ENCODE peak calls at places on chromosomes 7 and 10, in eight cellular contexts. M, S, G, P, Q, W, U and D are unnamed samples.

GRCh38 chr7:400901-401485 is 111.0 kb downstream of the FOXL3 start:
- DNase-seq in M (no peak), S (no peak), G (no peak), P (no peak), Q (no peak), W (no peak), U (no peak), D (no peak)

GRCh38 chr7:117066668-117067067 is 113.4 kb downstream of the ST7 start:
- DNase-seq in M (no peak), S (peak; percentile 73), G (no peak), P (no peak), Q (no peak), W (no peak), U (no peak), D (no peak)

GRCh38 chr10:72375173-72375572 is 20.5 kb upstream of the DNAJB12 start:
- DNase-seq in M (no peak), S (no peak), G (no peak), P (peak; percentile 33), Q (no peak), W (no peak), U (no peak), D (no peak)

GRCh38 chr10:62050941-62051433 is 149.5 kb downstream of the ARID5B start:
- DNase-seq in M (peak; percentile 32), S (peak; percentile 57), G (peak; percentile 66), P (no peak), Q (peak; percentile 67), W (peak; percentile 23), U (peak; percentile 70), D (no peak)

GRCh38 chr7:954330-955238 is at the start of gene ADAP1:
- DNase-seq in M (no peak), S (peak; percentile 85), G (peak; percentile 37), P (peak; percentile 42), Q (no peak), W (peak; percentile 62), U (no peak), D (peak; percentile 92)

GRCh38 chr7:38751416-38751815 is 120.2 kb upstream of the AMPH start:
- DNase-seq in M (no peak), S (no peak), G (no peak), P (no peak), Q (no peak), W (no peak), U (no peak), D (no peak)

GRCh38 chr10:48625013-48625412 is 20.1 kb upstream of the ARHGAP22 start:
- DNase-seq in M (no peak), S (no peak), G (no peak), P (no peak), Q (no peak), W (no peak), U (no peak), D (no peak)

GRCh38 chr10:97179311-97179710 is 6.4 kb downstream of the SLIT1 start:
- DNase-seq in M (no peak), S (no peak), G (no peak), P (no peak), Q (no peak), W (no peak), U (no peak), D (no peak)

GRCh38 chr7:11524476-11525398 is 307.3 kb downstream of the THSD7A start:
- DNase-seq in M (no peak), S (no peak), G (no peak), P (no peak), Q (no peak), W (no peak), U (no peak), D (no peak)

DNA sequence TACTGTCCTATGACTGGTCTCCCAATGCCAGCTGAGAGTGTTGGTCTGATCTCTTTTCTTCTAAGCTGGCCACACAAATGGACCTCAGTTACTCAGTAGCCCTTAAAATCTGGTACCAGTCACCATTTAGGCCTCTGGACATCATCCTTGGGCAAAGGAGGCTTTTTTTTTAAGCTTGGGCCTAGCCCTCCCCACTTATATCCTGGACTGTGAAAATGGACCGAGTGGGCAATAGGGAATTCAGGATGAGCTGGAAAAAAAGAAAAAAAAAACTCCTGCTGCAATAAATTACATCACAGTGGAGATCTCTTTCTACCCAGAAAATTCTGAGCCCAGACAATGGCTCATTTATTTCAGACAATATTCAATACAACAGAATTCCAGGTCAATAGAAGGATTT is 68.4 kb downstream of the PARP12 start:
- DNase-seq in M (no peak), S (no peak), G (no peak), P (no peak), Q (no peak), W (no peak), U (no peak), D (no peak)
- TF ChIP-seq MAX in M (no peak), S (no peak), G (no peak), P (no peak), Q (no peak), W (no peak), U (no peak), D (no peak)

GRCh38 chr7:140018125-140019043 is 44.4 kb downstream of the PARP12 start:
- DNase-seq in M (no peak), S (no peak), G (no peak), P (no peak), Q (no peak), W (no peak), U (no peak), D (no peak)
- TF ChIP-seq MAX in M (no peak), S (no peak), G (no peak), P (no peak), Q (no peak), W (no peak), U (peak; percentile 3), D (no peak)

GRCh38 chr10:8279598-8279997 is 225.1 kb downstream of the GATA3 start:
- DNase-seq in M (no peak), S (no peak), G (peak; percentile 41), P (no peak), Q (no peak), W (no peak), U (peak; percentile 5), D (peak; percentile 38)
- TF ChIP-seq MAX in M (no peak), S (no peak), G (peak; percentile 73), P (no peak), Q (no peak), W (no peak), U (no peak), D (peak; percentile 58)

GRCh38 chr10:126972622-126973414 is 67.6 kb downstream of the DOCK1 start:
- DNase-seq in M (no peak), S (no peak), G (peak; percentile 58), P (no peak), Q (no peak), W (no peak), U (peak; percentile 90), D (no peak)
- TF ChIP-seq MAX in M (no peak), S (no peak), G (no peak), P (no peak), Q (no peak), W (no peak), U (no peak), D (peak; percentile 14)

GRCh38 chr7:16794990-16795389 is 9.8 kb downstream of the AGR2 start:
- DNase-seq in M (no peak), S (no peak), G (no peak), P (no peak), Q (no peak), W (no peak), U (no peak), D (peak; percentile 20)

GRCh38 chr7:16791071-16791470 is 13.7 kb downstream of the AGR2 start:
- DNase-seq in M (no peak), S (no peak), G (no peak), P (no peak), Q (no peak), W (no peak), U (no peak), D (no peak)

GRCh38 chr7:16792299-16792698 is 12.5 kb downstream of the AGR2 start:
- DNase-seq in M (no peak), S (no peak), G (no peak), P (no peak), Q (no peak), W (no peak), U (no peak), D (no peak)

GRCh38 chr7:16791895-16792294 is 12.9 kb downstream of the AGR2 start:
- DNase-seq in M (no peak), S (no peak), G (no peak), P (no peak), Q (no peak), W (no peak), U (no peak), D (no peak)

DNA sequence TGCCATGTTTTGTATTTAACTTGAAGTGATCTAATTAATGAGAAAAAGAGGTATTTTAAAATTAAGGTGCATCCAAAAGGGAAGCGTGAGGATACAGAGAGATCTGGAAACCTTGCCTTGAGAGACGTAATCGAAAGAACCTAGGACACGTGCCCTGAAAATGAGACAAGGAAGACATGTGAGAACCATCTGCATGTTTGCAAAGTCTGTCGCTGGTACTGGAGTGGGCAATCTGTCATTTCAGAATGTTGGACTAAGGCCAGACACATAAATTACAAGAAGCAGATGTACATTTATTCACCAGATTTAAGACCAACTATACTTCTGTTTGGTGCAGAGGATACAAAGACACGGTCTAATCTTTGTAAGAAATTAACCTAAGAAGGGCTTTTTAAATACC is 9.2 kb downstream of the AGR2 start:
- DNase-seq in M (no peak), S (no peak), G (no peak), P (no peak), Q (no peak), W (no peak), U (no peak), D (peak; percentile 63)
- TF ChIP-seq MAX in M (no peak), S (no peak), G (no peak), P (no peak), Q (no peak), W (no peak), U (no peak), D (peak; percentile 10)

GRCh38 chr7:103765891-103766290 is 223.6 kb downstream of the RELN start:
- DNase-seq in M (no peak), S (no peak), G (no peak), P (no peak), Q (no peak), W (no peak), U (no peak), D (no peak)
- TF ChIP-seq MAX in M (no peak), S (no peak), G (no peak), P (no peak), Q (no peak), W (no peak), U (no peak), D (no peak)

DNA sequence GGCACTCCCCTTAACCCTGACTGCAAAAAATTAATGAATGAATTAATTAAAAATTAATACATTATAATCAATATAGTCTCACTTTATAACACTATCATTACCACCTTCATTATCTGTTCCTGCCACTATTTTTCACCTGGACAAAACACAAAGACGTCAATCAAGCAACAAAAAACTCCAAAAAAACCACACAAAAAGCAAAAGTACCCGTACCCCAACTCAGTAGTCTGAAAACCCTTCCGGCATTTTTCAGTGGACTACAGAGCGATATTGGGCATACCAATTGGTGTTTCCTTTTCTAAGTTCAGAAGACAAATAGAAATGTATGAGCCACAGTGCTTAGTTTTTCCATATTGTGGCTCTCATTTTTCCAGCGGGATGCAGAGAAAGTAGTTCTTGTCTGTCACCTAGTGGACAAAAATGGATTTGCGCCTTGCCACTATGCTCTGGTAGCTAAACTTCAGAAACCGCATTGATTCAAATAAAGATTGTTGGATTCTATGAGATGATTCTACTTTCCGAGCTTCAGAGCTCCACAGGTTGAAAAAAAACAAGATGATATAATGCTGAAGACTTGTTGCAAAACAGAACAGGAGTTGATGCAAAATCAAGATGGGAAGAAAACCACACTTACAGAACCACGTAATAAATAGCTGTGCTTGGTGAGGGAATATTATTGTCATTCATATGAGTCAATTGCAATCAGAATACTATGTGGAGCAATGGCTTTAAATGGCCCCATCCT is 50.6 kb upstream of the ITGB1 start:
- DNase-seq in M (peak; percentile 71), S (peak; percentile 70), G (no peak), P (peak; percentile 52), Q (peak; percentile 26), W (peak; percentile 66), U (peak; percentile 63), D (peak; percentile 75)
- TF ChIP-seq MAX in M (no peak), S (no peak), G (no peak), P (no peak), Q (no peak), W (no peak), U (no peak), D (no peak)

GRCh38 chr10:22823109-22823508 is 104.7 kb upstream of the ARMC3 start:
- DNase-seq in M (peak; percentile 95), S (no peak), G (peak; percentile 33), P (no peak), Q (peak; percentile 23), W (no peak), U (peak; percentile 79), D (no peak)
- TF ChIP-seq MAX in M (peak; percentile 89), S (no peak), G (no peak), P (no peak), Q (no peak), W (no peak), U (no peak), D (no peak)